ENCODE peak calls at places on chromosomes 13 and 19, in eight cellular contexts. Z is gastrocnemius medialis, N is IMR-90, D is Peyer's patch, L is stomach, M is heart left ventricle, O is tibial nerve, F is adrenal gland. V is an unnamed sample.
A peak's percentile ranks its signal among the peaks of the same experiment; 100 is the strongest.

GRCh38 chr19:12665281-12665573 is 1.3 kb downstream of the MAN2B1 start:
- DNase-seq in L (peak; percentile 47), D (no peak), F (no peak), O (no peak), M (peak; percentile 60), N (no peak), Z (no peak), V (no peak)

GRCh38 chr13:50592412-50593145 is 250.9 kb downstream of the DLEU7 start:
- DNase-seq in D (no peak), O (no peak), F (no peak), L (no peak), M (no peak), N (peak; percentile 87), Z (no peak), V (no peak)

GRCh38 chr19:15249912-15250634 is 17.8 kb upstream of the EPHX3 start:
- DNase-seq in N (peak; percentile 95), F (no peak), M (peak; percentile 82), Z (no peak), L (no peak), O (peak; percentile 45), D (no peak), V (no peak)

GRCh38 chr19:1856345-1856697 is 7.1 kb downstream of the KLF16 start:
- DNase-seq in N (no peak), D (no peak), Z (no peak), O (no peak), F (no peak), L (no peak), M (no peak), V (no peak)

GRCh38 chr13:26596458-26596857 is 39.0 kb downstream of the WASF3 start:
- DNase-seq in M (no peak), N (no peak), F (no peak), Z (no peak), D (no peak), O (no peak), L (no peak), V (no peak)

GRCh38 chr19:29881386-29881785 is 60.7 kb upstream of the URI1 start:
- DNase-seq in D (no peak), L (no peak), N (peak; percentile 18), F (no peak), M (no peak), Z (no peak), O (no peak), V (no peak)

GRCh38 chr13:99124046-99124400 is 76.6 kb upstream of the UBAC2 start:
- DNase-seq in F (no peak), O (no peak), L (no peak), M (no peak), N (no peak), D (no peak), Z (no peak), V (no peak)

GRCh38 chr13:67228909-67229308 is 1.2 kb downstream of the PCDH9 start:
- DNase-seq in L (no peak), D (no peak), M (no peak), F (no peak), Z (no peak), N (peak; percentile 32), O (no peak), V (no peak)

GRCh38 chr19:9406798-9407352 is 28.5 kb downstream of the ZNF266 start:
- DNase-seq in L (peak; percentile 32), O (peak; percentile 11), F (peak; percentile 77), D (peak; percentile 51), M (peak; percentile 84), Z (peak; percentile 28), N (peak; percentile 92), V (peak; percentile 64)

GRCh38 chr13:27985600-27985999 is 2.9 kb downstream of the URAD start:
- DNase-seq in D (no peak), L (no peak), N (no peak), Z (no peak), O (no peak), M (no peak), F (no peak), V (no peak)
- H3K27me3 ChIP-seq in D (no peaks in the 10 kb centered on the region), L (peaks cover 98% of the 10 kb centered on the region), N (peaks cover 60% of the 10 kb centered on the region), Z (peaks cover 35% of the 10 kb centered on the region), O (peaks cover 80% of the 10 kb centered on the region), M (peaks cover 43% of the 10 kb centered on the region), F (peaks cover 34% of the 10 kb centered on the region), V (peaks cover 3% of the 10 kb centered on the region)

DNA sequence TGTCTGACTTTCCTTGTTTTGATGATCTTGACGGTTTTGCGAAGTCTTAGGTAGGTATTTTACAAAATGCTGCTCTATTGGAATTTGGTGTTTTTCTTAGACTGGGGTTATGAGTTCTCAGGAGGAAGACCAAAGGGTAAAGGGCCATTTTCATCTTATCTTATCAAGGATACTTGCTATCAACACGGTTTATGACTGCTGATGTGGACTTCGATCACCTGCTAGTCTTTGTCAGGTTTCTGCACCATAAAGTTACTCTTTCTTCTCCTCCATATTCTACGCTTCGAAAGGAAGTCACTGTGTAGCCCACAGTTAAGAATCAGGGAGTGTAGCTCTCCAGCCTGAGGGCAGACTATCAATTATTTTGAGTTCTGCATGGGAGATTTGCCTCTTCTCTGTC is 7.4 kb upstream of the CEBPG start:
- DNase-seq in Z (no peak), N (no peak), L (no peak), M (no peak), O (no peak), F (no peak), D (no peak), V (no peak)
- TF ChIP-seq POLR2A in Z (no peak), N (no peak), L (no peak), M (no peak), O (no peak), F (no peak), D (no peak), V (no peak)

DNA sequence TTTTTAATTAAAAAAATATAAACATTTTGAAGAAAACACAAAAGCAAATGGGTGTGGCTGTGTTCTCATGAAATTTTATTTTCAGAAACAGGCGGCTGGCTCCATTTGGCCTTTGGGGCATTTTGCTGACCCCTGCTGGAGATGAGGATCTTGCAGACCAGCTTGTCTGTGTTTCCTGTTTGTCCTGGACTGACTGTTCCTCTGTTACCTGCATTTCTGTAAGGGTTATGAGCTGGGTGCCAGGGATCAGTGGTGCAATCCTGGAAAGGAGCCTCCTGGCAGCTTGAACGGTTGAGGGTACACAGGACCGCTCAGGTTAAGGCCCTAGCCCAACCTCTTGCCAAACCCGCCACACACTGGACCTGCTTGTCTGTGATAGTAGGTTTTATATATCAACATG is 49.9 kb downstream of the ZNF787 start:
- DNase-seq in M (no peak), F (no peak), N (no peak), Z (no peak), O (no peak), L (no peak), D (no peak), V (peak; percentile 77)
- H3K27me3 ChIP-seq in M (no peaks in the 10 kb centered on the region), F (no peaks in the 10 kb centered on the region), N (no peaks in the 10 kb centered on the region), Z (no peaks in the 10 kb centered on the region), O (peaks cover 4% of the 10 kb centered on the region), L (peaks cover 14% of the 10 kb centered on the region), D (no peaks in the 10 kb centered on the region), V (no peaks in the 10 kb centered on the region)

DNA sequence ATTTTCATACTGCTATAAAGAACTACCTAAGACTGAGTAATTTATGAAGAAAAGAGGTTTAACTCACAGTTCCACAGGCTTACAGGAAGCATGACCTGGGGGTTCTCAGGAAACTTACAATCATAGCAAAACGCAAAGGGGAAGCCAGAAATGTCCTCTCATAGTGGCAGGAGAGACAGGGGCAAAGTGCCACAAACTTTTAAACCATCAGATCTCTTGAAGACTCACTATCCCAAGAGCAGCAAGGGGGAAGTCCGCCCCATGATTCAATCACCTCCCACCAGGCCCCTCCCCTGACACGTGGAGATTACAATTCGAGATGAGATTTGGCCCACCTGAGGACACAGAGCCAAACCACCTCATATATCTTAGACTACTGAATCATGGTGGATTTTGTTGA is 198.7 kb downstream of the KCTD12 start:
- DNase-seq in L (no peak), O (no peak), N (no peak), F (no peak), M (no peak), D (no peak), Z (no peak), V (no peak)
- TF ChIP-seq POLR2A in L (no peak), O (no peak), N (no peak), F (no peak), M (no peak), D (no peak), Z (no peak), V (no peak)

GRCh38 chr19:51550848-51551672 is 19.6 kb upstream of the SIGLEC6 start:
- DNase-seq in O (no peak), D (no peak), Z (no peak), L (no peak), N (no peak), M (no peak), F (no peak), V (no peak)
- H3K27me3 ChIP-seq in O (no peaks in the 10 kb centered on the region), D (no peaks in the 10 kb centered on the region), Z (no peaks in the 10 kb centered on the region), L (peaks cover 80% of the 10 kb centered on the region), N (no peaks in the 10 kb centered on the region), M (no peaks in the 10 kb centered on the region), F (no peaks in the 10 kb centered on the region), V (no peaks in the 10 kb centered on the region)

DNA sequence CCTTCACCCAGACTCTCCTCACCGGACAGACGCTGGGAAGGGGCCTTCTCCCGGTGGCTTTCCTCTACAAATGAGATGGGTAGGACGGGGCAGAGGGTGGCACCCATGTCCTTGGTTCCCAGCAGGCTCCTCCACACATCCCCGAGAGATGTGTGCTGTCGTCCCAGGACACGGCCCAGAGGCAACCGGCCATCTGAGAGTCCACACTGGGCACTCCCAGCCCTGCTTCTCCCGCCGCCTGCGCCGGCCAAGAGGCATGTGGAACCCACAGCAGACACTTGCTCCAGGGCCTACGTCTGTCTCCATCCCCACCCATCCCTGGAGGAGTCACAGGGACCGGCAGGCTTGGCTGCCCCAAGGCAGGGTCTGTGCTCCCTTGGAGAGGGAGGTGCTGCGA is 179.9 kb downstream of the KDM4B start:
- DNase-seq in F (peak; percentile 6), L (no peak), M (peak; percentile 16), D (no peak), N (no peak), Z (no peak), O (no peak), V (peak; percentile 49)
- TF ChIP-seq POLR2A in F (no peak), L (no peak), M (no peak), D (no peak), N (no peak), Z (no peak), O (no peak), V (no peak)

V was measured in right lobe of liver.